ENCODE peak calls at places on chromosomes 13 and 19, in seven cellular contexts. N, T, L, S, O, M and W are unnamed samples.

GRCh38 chr13:26229080-26229615 is 7.0 kb upstream of the RNF6 start:
- DNase-seq in O (no peak), T (no peak), L (no peak), S (no peak), N (no peak), M (no peak), W (no peak)

GRCh38 chr13:29935309-29935981 is 85.0 kb upstream of the UBL3 start:
- DNase-seq in M (no peak), N (no peak), L (peak), T (peak), S (no peak), O (no peak), W (no peak)

GRCh38 chr19:9013988-9014387 is 3.8 kb upstream of the MUC16 start:
- DNase-seq in T (no peak), L (no peak), M (no peak), S (no peak), N (no peak), O (no peak), W (no peak)

GRCh38 chr19:35310811-35311465 is 18.0 kb upstream of the CD22 start:
- DNase-seq in S (no peak), N (no peak), T (no peak), M (no peak), O (no peak), L (no peak), W (no peak)

GRCh38 chr13:50599046-50599445 is 244.4 kb downstream of the DLEU7 start:
- DNase-seq in S (no peak), N (no peak), T (no peak), L (no peak), O (no peak), M (no peak), W (no peak)

GRCh38 chr19:11848200-11848593 is 329 bp upstream of the ZNF439 start:
- DNase-seq in L (peak), O (no peak), N (no peak), S (no peak), T (no peak), M (no peak), W (no peak)

GRCh38 chr13:96817336-96817941 is 176.8 kb downstream of the OXGR1 start:
- DNase-seq in M (peak), S (no peak), L (no peak), T (no peak), O (no peak), N (no peak), W (peak)

GRCh38 chr19:7748756-7749155 is 1.4 kb upstream of the CD209 start:
- DNase-seq in M (peak), N (no peak), L (peak), S (no peak), O (no peak), T (no peak), W (no peak)

GRCh38 chr13:98947925-98948324 is 29.9 kb downstream of the DOCK9 start:
- DNase-seq in S (no peak), M (peak), L (no peak), O (no peak), N (no peak), T (no peak), W (no peak)

GRCh38 chr19:10603084-10603872 is 16.2 kb upstream of the AP1M2 start:
- DNase-seq in N (no peak), O (no peak), L (peak), M (no peak), T (peak), S (no peak), W (no peak)

GRCh38 chr13:79482271-79482970 is 1.5 kb downstream of the NDFIP2 start:
- DNase-seq in L (no peak), N (no peak), O (no peak), T (no peak), S (no peak), M (no peak), W (no peak)

GRCh38 chr13:79486433-79487188 is 5.7 kb downstream of the NDFIP2 start:
- DNase-seq in S (no peak), N (no peak), O (no peak), T (no peak), L (no peak), M (no peak), W (no peak)

GRCh38 chr13:79483302-79483701 is 2.3 kb downstream of the NDFIP2 start:
- DNase-seq in L (no peak), O (peak), N (no peak), M (no peak), T (no peak), S (peak), W (no peak)

GRCh38 chr13:79485014-79485441 is 4.1 kb downstream of the NDFIP2 start:
- DNase-seq in T (no peak), M (peak), N (peak), S (peak), L (no peak), O (peak), W (no peak)

GRCh38 chr13:79485451-79485850 is 4.5 kb downstream of the NDFIP2 start:
- DNase-seq in O (no peak), M (no peak), N (no peak), L (no peak), S (no peak), T (no peak), W (no peak)
- H3K4me3 ChIP-seq in O (no peak), M (no peak), N (no peak), L (no peak), S (no peak), T (no peak), W (no peak)

DNA sequence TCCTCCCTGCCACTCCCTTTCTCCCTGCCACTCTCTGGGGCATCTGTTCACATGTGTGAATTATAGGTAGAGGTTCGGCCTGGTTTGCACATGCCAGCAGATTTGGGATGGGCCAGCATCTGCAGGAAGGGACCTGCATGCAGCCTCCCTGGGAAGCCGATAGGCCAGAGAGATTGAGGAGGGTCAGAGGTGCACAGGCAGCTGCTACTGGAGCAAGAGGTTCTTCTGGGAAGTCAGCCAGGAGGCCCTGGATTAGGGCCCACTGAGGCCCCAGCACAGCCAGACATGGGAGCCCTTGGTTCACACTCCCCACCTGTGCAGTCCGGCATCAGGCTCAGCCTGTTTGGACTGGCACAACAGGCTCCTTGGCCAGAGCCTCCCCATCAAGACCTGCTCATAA is 12.1 kb downstream of the TUBA3C start:
- DNase-seq in M (no peak), O (no peak), L (no peak), S (no peak), T (no peak), N (no peak), W (no peak)
- H3K4me3 ChIP-seq in M (no peak), O (no peak), L (no peak), S (no peak), T (no peak), N (no peak), W (no peak)

DNA sequence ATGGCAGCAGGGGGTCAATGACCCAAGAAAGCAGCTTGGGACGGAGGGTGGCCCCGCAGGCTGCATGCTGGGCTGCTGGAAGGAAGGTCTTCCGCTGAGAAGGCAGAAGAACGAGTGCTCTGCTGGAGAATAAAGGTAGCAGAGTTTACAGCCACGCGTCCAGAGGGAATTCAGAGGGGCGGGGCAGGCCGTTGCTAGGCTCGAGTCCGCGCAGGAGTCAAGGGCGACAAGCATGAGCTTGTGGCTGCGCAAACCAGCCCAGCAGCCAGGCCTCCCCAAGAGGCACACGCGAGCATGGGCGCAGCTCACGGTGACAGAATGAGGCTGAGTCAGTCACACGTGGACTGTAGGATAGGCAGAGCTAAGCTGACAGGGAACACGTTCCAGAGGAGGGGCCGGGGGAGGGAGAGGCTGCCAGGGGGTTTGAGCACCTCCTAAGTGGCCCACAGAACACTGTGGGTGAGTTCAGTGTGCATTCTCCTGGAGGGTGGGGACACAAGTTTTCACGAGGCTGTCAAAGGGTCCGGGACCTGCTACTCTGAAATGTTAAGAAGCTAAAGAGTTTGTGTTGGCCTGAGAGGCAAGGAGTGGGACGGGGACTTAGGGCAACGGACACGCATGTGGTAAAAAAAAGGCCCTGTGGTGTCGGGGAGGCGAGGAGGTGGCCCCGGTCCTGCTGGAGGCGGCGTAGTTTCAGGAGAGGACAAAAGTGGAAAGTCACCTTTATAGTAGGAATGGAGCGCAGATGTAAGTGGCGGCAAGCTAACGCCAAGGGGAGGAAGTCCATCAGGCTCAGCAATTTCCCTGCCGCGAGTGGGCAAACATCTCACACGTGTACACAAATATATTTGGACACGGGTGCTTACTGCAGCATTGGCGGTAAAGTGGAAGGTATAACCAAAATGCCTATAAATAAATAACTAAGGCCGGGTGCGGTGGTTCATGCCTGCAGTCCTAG is 17.7 kb downstream of the RFX2 start:
- DNase-seq in T (no peak), N (peak), L (peak), S (no peak), M (peak), O (no peak), W (peak)
- H3K4me3 ChIP-seq in T (no peak), N (no peak), L (peak), S (peak), M (peak), O (peak), W (peak)

DNA sequence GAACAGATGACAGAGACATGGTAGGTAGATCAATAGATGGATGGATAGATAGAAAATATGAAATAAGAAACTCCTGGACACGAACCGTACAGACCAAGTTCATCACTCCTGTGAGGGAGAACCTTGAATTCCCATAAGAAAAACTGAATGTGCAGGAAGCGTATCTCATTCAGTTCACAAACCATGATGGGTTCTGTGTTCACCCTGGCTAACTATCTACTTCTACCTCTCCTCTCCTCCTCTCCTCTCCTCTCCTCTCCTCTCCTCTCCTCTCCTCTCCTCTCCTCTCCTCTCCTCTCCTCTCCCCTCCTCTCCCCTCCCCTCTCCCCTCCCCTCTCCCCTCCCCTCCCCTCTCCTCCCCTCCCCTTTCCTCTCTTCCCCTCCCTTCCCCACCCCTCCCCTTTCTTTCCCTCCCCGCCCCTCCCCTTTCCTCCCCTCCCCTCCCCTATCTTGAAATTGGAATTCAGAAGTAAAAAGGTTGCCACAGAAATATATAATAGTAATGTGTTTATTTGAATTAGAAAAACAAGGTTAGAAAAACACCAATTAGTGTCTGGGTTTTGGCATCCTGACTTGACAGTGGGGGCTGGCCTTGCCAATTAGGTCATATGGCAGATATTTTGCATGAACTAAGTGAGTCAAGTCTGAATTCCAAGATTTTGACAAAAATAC is 75.9 kb downstream of the ANKRD10 start:
- DNase-seq in S (no peak), N (no peak), L (no peak), O (no peak), T (no peak), M (no peak), W (no peak)
- H3K4me3 ChIP-seq in S (no peak), N (no peak), L (no peak), O (no peak), T (no peak), M (no peak), W (no peak)

GRCh38 chr13:112605531-112605990 is 17.6 kb upstream of the TUBGCP3 start:
- DNase-seq in O (no peak), M (no peak), S (no peak), T (no peak), N (no peak), L (no peak), W (no peak)
- H3K4me3 ChIP-seq in O (peak), M (peak), S (peak), T (peak), N (no peak), L (peak), W (peak)

DNA sequence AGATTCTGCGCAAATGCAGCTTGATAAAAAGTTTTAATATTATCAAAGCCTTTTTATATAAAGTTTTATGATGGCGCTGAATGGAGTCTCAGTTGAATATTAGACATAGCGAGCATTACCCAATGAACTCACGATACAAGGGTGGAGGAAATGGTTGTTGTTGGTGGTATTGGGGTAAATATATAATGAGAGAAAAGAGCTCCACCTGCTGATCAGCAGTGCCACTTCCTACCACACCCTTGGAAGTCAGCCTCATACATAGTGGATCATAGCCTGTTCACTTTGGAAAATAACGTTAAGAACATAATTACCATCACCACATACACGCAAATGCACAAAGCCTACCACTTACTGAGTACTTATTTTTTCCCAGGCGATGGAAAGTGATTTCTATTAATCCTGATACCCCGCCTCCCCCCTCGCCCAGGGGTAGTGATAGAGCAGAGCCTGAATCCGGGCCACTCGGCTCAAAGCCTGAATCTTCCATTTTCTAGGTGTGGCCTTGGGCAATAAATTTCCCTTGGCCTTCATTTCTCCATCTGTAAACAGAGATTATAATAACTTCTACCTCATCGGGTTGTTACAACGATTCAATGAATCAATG is 358.3 kb downstream of the KLF5 start:
- DNase-seq in T (no peak), S (no peak), M (no peak), N (no peak), L (peak), O (no peak), W (no peak)
- H3K4me3 ChIP-seq in T (no peak), S (no peak), M (no peak), N (no peak), L (no peak), O (no peak), W (no peak)

GRCh38 chr13:41916173-41916954 is 44.5 kb downstream of the VWA8 start:
- DNase-seq in O (peak), N (no peak), L (no peak), T (no peak), M (peak), S (peak), W (no peak)
- H3K4me3 ChIP-seq in O (no peak), N (no peak), L (no peak), T (no peak), M (no peak), S (no peak), W (no peak)